ENCODE peak calls at places on chromosomes 16 and 17, in nine cellular contexts. X is endothelial cell of umbilical vein, R is SK-N-SH, G is GM23338, D is HepG2, E is GM12878, U is suprapubic skin, I is sigmoid colon, O is transverse colon. C is an unnamed sample.

GRCh38 chr17:76811028-76811427 is 57.2 kb upstream of the MGAT5B start:
- DNase-seq in G (no peak), O (no peak), E (no peak), D (no peak), X (no peak), R (peak; percentile 66), U (no peak), I (no peak), C (no peak)

GRCh38 chr17:79000396-79001189 is 9.0 kb downstream of the CANT1 start:
- DNase-seq in D (no peak), R (peak; percentile 37), G (no peak), X (no peak), I (peak; percentile 64), U (peak; percentile 59), O (no peak), E (no peak), C (no peak)

GRCh38 chr16:86706726-86707125 is 128.4 kb downstream of the FOXL1 start:
- DNase-seq in G (no peak), I (peak; percentile 22), D (no peak), O (no peak), U (no peak), X (no peak), E (no peak), R (no peak), C (no peak)

GRCh38 chr16:84324439-84325262 is 30.0 kb downstream of the WFDC1 start:
- DNase-seq in G (no peak), R (no peak), O (no peak), X (no peak), I (no peak), D (no peak), E (no peak), U (no peak), C (no peak)

GRCh38 chr16:56947604-56947995 is 14.2 kb upstream of the CETP start:
- DNase-seq in U (no peak), D (no peak), I (no peak), R (no peak), E (no peak), X (no peak), O (no peak), G (no peak), C (no peak)

GRCh38 chr16:84331998-84332780 is 36.1 kb upstream of the ATP2C2 start:
- DNase-seq in X (no peak), R (no peak), D (no peak), G (no peak), E (no peak), O (no peak), I (no peak), U (no peak), C (no peak)

GRCh38 chr16:81385031-81385756 is 59.4 kb upstream of the CMIP start:
- DNase-seq in G (no peak), D (no peak), X (peak; percentile 91), E (no peak), O (no peak), I (no peak), U (no peak), R (no peak), C (no peak)

GRCh38 chr17:75550139-75550465 is 24.6 kb downstream of the LLGL2 start:
- DNase-seq in U (no peak), G (no peak), R (no peak), O (no peak), I (no peak), E (no peak), X (no peak), D (no peak), C (no peak)

GRCh38 chr17:31926100-31926729 is 10.6 kb upstream of the SUZ12 start:
- DNase-seq in I (no peak), R (no peak), E (no peak), X (no peak), U (no peak), G (no peak), D (no peak), O (no peak), C (no peak)

GRCh38 chr16:5058476-5058875 is 7.3 kb downstream of the C16orf89 start:
- DNase-seq in U (no peak), D (peak; percentile 47), G (peak; percentile 96), I (no peak), E (no peak), O (no peak), R (peak; percentile 48), X (peak; percentile 20), C (no peak)

DNA sequence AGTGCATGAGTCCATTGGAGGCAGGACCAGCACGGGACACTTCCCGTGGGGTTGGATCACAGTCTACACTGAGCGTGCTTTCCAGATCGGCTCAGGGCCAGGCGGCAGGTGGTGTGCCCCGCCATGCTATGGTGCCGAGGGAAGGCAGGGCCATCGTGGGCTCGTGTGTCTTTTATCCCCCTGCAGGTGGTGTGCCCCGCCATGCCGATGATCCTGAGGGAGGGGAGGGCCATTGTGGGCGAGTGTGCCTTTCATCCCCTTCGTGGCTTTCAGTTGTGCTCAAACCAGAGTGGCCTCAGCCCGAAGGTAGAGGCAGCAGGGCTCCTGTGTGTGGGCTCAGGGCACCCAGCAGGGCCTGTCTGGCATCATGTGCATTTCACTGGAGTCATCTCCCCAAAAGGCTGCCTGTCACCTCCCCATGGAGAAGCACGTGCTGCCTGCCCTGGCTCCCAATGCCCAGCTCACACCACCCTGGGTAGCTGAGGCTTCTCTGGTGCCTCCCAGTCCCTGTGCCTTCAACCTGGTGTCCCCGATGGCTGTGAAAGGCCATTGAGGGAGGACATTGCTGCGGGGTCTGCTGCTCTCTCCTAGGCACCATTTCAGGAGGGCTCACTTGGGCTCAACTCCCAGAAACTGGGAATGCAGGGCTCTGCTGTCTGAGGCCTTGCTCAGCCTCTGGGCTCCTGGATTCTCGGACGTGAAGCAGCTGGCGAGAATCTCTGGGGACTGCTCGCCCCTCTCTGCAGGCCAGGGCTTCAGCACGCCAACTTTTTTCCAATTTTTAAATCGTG is 207.6 kb downstream of the NPIPB11 start:
- DNase-seq in E (no peak), I (peak; percentile 69), U (peak; percentile 62), D (no peak), X (no peak), R (no peak), G (no peak), O (peak; percentile 7), C (no peak)
- TF ChIP-seq POLR2AphosphoS5 in E (no peak), I (no peak), U (no peak), D (no peak), X (no peak), R (no peak), G (no peak), O (no peak), C (no peak)

GRCh38 chr16:16871196-16871595 is 492.3 kb downstream of the NPIPA7 start:
- DNase-seq in U (no peak), X (no peak), O (no peak), D (no peak), R (no peak), I (no peak), E (no peak), G (peak; percentile 53), C (no peak)
- TF ChIP-seq CTCF in U (no peak), X (no peak), O (no peak), D (no peak), R (no peak), I (no peak), E (no peak), G (peak; percentile 59), C (no peak)

GRCh38 chr16:1308977-1309885 is at the start of gene UBE2I:
- DNase-seq in D (peak; percentile 93), G (peak; percentile 96), E (peak; percentile 96), U (peak; percentile 97), R (peak; percentile 98), I (peak; percentile 98), O (peak; percentile 97), X (peak; percentile 99), C (peak; percentile 96)
- TF ChIP-seq POLR2AphosphoS5 in D (no peak), G (peak; percentile 48), E (peak; percentile 18), U (no peak), R (peak; percentile 29), I (peak; percentile 87), O (peak; percentile 69), X (peak; percentile 55), C (peak; percentile 82)

GRCh38 chr17:57834146-57834741 is 15.6 kb downstream of the MRPS23 start:
- DNase-seq in X (no peak), G (peak; percentile 78), D (no peak), E (no peak), I (peak; percentile 89), O (no peak), R (peak; percentile 45), U (no peak), C (peak; percentile 88)
- TF ChIP-seq CTCF in X (no peak), G (peak; percentile 55), D (peak; percentile 49), E (no peak), I (no peak), O (no peak), R (no peak), U (no peak), C (no peak)

DNA sequence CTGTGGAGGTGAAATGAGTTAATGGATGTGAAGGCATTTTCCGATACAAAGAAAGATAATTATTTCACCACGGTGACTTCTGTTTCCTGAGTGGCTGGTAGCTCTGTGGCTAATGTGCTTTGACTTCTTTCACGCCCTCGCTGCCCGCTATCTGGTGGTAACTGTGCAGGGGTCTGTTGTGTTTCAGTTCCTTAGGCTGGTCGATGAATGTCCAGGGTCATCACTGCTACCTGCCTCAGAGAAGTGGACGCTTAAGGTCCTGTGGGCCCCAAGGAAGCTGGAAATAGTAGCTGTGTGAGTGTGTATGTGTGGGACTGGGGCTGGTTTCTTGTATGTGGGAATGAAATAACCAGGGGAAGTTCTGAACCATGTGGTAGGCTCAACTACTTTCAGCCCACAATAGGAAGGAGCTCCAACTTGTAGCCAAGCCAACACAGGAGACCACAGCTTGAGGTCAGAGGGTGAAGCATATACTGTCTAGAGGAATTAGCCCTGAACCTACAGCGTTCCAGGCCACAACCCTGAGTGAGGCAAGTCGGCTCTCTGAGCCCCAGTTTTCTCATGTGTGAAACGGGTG is 15.9 kb upstream of the CCL5 start:
- DNase-seq in I (no peak), E (no peak), G (no peak), X (no peak), U (no peak), O (peak; percentile 17), D (no peak), R (no peak), C (no peak)
- TF ChIP-seq POLR2AphosphoS5 in I (no peak), E (no peak), G (no peak), X (no peak), U (no peak), O (no peak), D (no peak), R (no peak), C (no peak)

GRCh38 chr17:81551458-81552243 is 502 bp downstream of the FAAP100 start:
- DNase-seq in U (no peak), E (no peak), G (peak; percentile 40), O (peak; percentile 54), R (peak; percentile 85), I (no peak), X (peak; percentile 69), D (peak; percentile 47), C (no peak)

GRCh38 chr17:81552244-81553017 is at the start of gene FAAP100:
- DNase-seq in G (peak; percentile 90), R (peak; percentile 99), E (peak; percentile 30), U (peak; percentile 84), I (peak; percentile 85), X (peak; percentile 83), O (peak; percentile 85), D (peak; percentile 63), C (peak; percentile 67)

GRCh38 chr17:81550830-81551457 is 1.2 kb downstream of the FAAP100 start:
- DNase-seq in X (no peak), R (no peak), I (no peak), O (no peak), E (no peak), G (no peak), D (no peak), U (no peak), C (no peak)

GRCh38 chr17:81553616-81554181 is 1.5 kb upstream of the FAAP100 start:
- DNase-seq in D (no peak), G (no peak), I (no peak), X (peak; percentile 89), U (no peak), E (peak; percentile 9), R (peak; percentile 83), O (peak; percentile 33), C (no peak)

GRCh38 chr17:81553018-81553615 is 964 bp upstream of the FAAP100 start:
- DNase-seq in E (peak; percentile 53), R (peak; percentile 90), D (peak; percentile 70), U (peak; percentile 82), X (peak; percentile 81), O (peak; percentile 82), I (peak; percentile 81), G (peak; percentile 98), C (peak; percentile 73)
- TF ChIP-seq CTCF in E (no peak), R (peak; percentile 17), D (peak; percentile 32), U (no peak), X (no peak), O (no peak), I (no peak), G (no peak), C (no peak)

C was measured in prostate gland.